ENCODE peak calls at places on chromosomes 16 and 17, in nine cellular contexts. C is heart left ventricle; R is kidney tubule cell; U is AG08395; X is stimulated activated CD8-positive, alpha-beta memory T cell treated with anti-CD3 and anti-CD28 coated beads, Interleukin-7, amount 100 ng/mL, for 1 hour; K is activated effector memory CD4-positive, alpha-beta T cell treated with Interleukin-2 at 50 U/mL for 16 hours; M is esophagus muscularis mucosa; W is activated CD4-positive, CD25-positive, alpha-beta regulatory T cell; L is activated gamma-delta T cell treated with anti-CD3 and anti-CD28 coated beads, Interleukin-2, amount 50 U/mL, for 16 hours. H is an unnamed sample.

GRCh38 chr16:54938351-54939346 is 8.0 kb downstream of the IRX5 start:
- DNase-seq in C (no peak), R (peak), U (no peak), X (no peak), K (no peak), M (peak), W (no peak), L (no peak), H (no peak)

GRCh38 chr17:82679586-82680465 is 18.7 kb downstream of the RAB40B start:
- DNase-seq in C (no peak), R (no peak), U (no peak), X (no peak), K (no peak), M (no peak), W (no peak), L (no peak), H (no peak)

GRCh38 chr16:1651055-1651454 is 27.0 kb upstream of the JPT2 start:
- DNase-seq in C (no peak), R (no peak), U (no peak), X (no peak), K (no peak), M (no peak), W (no peak), L (no peak), H (no peak)

GRCh38 chr16:51971184-51971583 is 575.8 kb downstream of the TOX3 start:
- DNase-seq in C (no peak), R (peak), U (peak), X (no peak), K (no peak), M (no peak), W (no peak), L (no peak), H (peak)

GRCh38 chr17:58019039-58019438 is 12.0 kb upstream of the SRSF1 start:
- DNase-seq in C (no peak), R (no peak), U (no peak), X (no peak), K (no peak), M (no peak), W (no peak), L (no peak), H (no peak)

GRCh38 chr16:30896890-30897730 is 696 bp downstream of the CTF1 start:
- DNase-seq in C (peak), R (peak), U (peak), X (peak), K (peak), M (peak), W (peak), L (peak), H (peak)

GRCh38 chr16:89048087-89048729 is 45.4 kb upstream of the ACSF3 start:
- DNase-seq in C (peak), R (no peak), U (no peak), X (no peak), K (no peak), M (no peak), W (no peak), L (no peak), H (no peak)

GRCh38 chr17:61325382-61326073 is 74.1 kb upstream of the TBX2 start:
- DNase-seq in C (no peak), R (peak), U (peak), X (no peak), K (no peak), M (no peak), W (no peak), L (no peak), H (peak)

GRCh38 chr17:39410279-39410678 is 8.9 kb upstream of the FBXL20 start:
- DNase-seq in C (no peak), R (no peak), U (no peak), X (no peak), K (no peak), M (no peak), W (no peak), L (no peak), H (no peak)

GRCh38 chr16:50611332-50611934 is 63.2 kb downstream of the NKD1 start:
- DNase-seq in C (no peak), R (peak), U (no peak), X (no peak), K (no peak), M (no peak), W (no peak), L (no peak), H (peak)

H was measured in RPMI7951.